ENCODE peak calls at places on chromosomes 13 and 19, in ten cellular contexts. One of them, this sample, is unnamed.

GRCh38 chr13:30305456-30305855 is 1.9 kb downstream of the KATNAL1 start:
- DNase-seq in breast epithelium: no peak
- DNase-seq in mammary epithelial cell: no peak
- DNase-seq in dorsolateral prefrontal cortex: no peak
- DNase-seq in natural killer cell: no peak
- DNase-seq in AG09319: no peak
- DNase-seq in foreskin fibroblast: no peak
- DNase-seq in cardiac fibroblast: no peak
- DNase-seq in CD4-positive, alpha-beta T cell: no peak
- DNase-seq in BJ: no peak
- DNase-seq in this sample: peak

GRCh38 chr13:72970956-72971355 is 87.8 kb upstream of the KLF5 start:
- DNase-seq in breast epithelium: no peak
- DNase-seq in mammary epithelial cell: peak
- DNase-seq in dorsolateral prefrontal cortex: no peak
- DNase-seq in natural killer cell: no peak
- DNase-seq in AG09319: no peak
- DNase-seq in foreskin fibroblast: peak
- DNase-seq in cardiac fibroblast: peak
- DNase-seq in CD4-positive, alpha-beta T cell: no peak
- DNase-seq in BJ: no peak
- DNase-seq in this sample: peak

GRCh38 chr13:24709186-24709913 is 29.1 kb downstream of the ATP12A start:
- DNase-seq in breast epithelium: no peak
- DNase-seq in mammary epithelial cell: no peak
- DNase-seq in dorsolateral prefrontal cortex: no peak
- DNase-seq in natural killer cell: peak
- DNase-seq in AG09319: no peak
- DNase-seq in foreskin fibroblast: no peak
- DNase-seq in cardiac fibroblast: no peak
- DNase-seq in CD4-positive, alpha-beta T cell: peak
- DNase-seq in BJ: no peak
- DNase-seq in this sample: no peak

GRCh38 chr19:18208098-18208951 is 4.5 kb upstream of the RAB3A start:
- DNase-seq in breast epithelium: no peak
- DNase-seq in mammary epithelial cell: no peak
- DNase-seq in dorsolateral prefrontal cortex: no peak
- DNase-seq in natural killer cell: peak
- DNase-seq in AG09319: peak
- DNase-seq in foreskin fibroblast: peak
- DNase-seq in cardiac fibroblast: peak
- DNase-seq in CD4-positive, alpha-beta T cell: peak
- DNase-seq in BJ: peak
- DNase-seq in this sample: peak

GRCh38 chr13:112775791-112776279 is 86.0 kb downstream of the ATP11A start:
- DNase-seq in breast epithelium: no peak
- DNase-seq in mammary epithelial cell: no peak
- DNase-seq in dorsolateral prefrontal cortex: peak
- DNase-seq in natural killer cell: no peak
- DNase-seq in AG09319: no peak
- DNase-seq in foreskin fibroblast: no peak
- DNase-seq in cardiac fibroblast: no peak
- DNase-seq in CD4-positive, alpha-beta T cell: no peak
- DNase-seq in BJ: no peak
- DNase-seq in this sample: no peak

GRCh38 chr13:33514362-33514761 is 228.8 kb upstream of the STARD13 start:
- DNase-seq in breast epithelium: no peak
- DNase-seq in mammary epithelial cell: no peak
- DNase-seq in dorsolateral prefrontal cortex: no peak
- DNase-seq in natural killer cell: no peak
- DNase-seq in AG09319: no peak
- DNase-seq in foreskin fibroblast: no peak
- DNase-seq in cardiac fibroblast: no peak
- DNase-seq in CD4-positive, alpha-beta T cell: no peak
- DNase-seq in BJ: no peak
- DNase-seq in this sample: no peak

GRCh38 chr13:72932250-72932649 is 126.6 kb upstream of the KLF5 start:
- DNase-seq in breast epithelium: no peak
- DNase-seq in mammary epithelial cell: no peak
- DNase-seq in dorsolateral prefrontal cortex: no peak
- DNase-seq in natural killer cell: no peak
- DNase-seq in AG09319: no peak
- DNase-seq in foreskin fibroblast: no peak
- DNase-seq in cardiac fibroblast: no peak
- DNase-seq in CD4-positive, alpha-beta T cell: no peak
- DNase-seq in BJ: no peak
- DNase-seq in this sample: no peak

GRCh38 chr19:1624458-1624857 is 19.2 kb upstream of the UQCR11 start:
- DNase-seq in breast epithelium: no peak
- DNase-seq in mammary epithelial cell: no peak
- DNase-seq in dorsolateral prefrontal cortex: peak
- DNase-seq in natural killer cell: peak
- DNase-seq in AG09319: no peak
- DNase-seq in foreskin fibroblast: peak
- DNase-seq in cardiac fibroblast: peak
- DNase-seq in CD4-positive, alpha-beta T cell: peak
- DNase-seq in BJ: no peak
- DNase-seq in this sample: no peak

GRCh38 chr19:23385404-23385803 is 9.9 kb downstream of the ZNF91 start:
- DNase-seq in breast epithelium: no peak
- DNase-seq in mammary epithelial cell: no peak
- DNase-seq in dorsolateral prefrontal cortex: no peak
- DNase-seq in natural killer cell: no peak
- DNase-seq in AG09319: no peak
- DNase-seq in foreskin fibroblast: no peak
- DNase-seq in cardiac fibroblast: no peak
- DNase-seq in CD4-positive, alpha-beta T cell: no peak
- DNase-seq in BJ: no peak
- DNase-seq in this sample: no peak

GRCh38 chr13:25961294-25961693 is 90.5 kb downstream of the SHISA2 start:
- DNase-seq in breast epithelium: no peak
- DNase-seq in mammary epithelial cell: no peak
- DNase-seq in dorsolateral prefrontal cortex: no peak
- DNase-seq in natural killer cell: no peak
- DNase-seq in AG09319: no peak
- DNase-seq in foreskin fibroblast: no peak
- DNase-seq in cardiac fibroblast: no peak
- DNase-seq in CD4-positive, alpha-beta T cell: no peak
- DNase-seq in BJ: no peak
- DNase-seq in this sample: no peak

GRCh38 chr13:26502826-26503225 is 54.7 kb upstream of the WASF3 start:
- DNase-seq in breast epithelium: no peak
- DNase-seq in mammary epithelial cell: peak
- DNase-seq in dorsolateral prefrontal cortex: no peak
- DNase-seq in natural killer cell: no peak
- DNase-seq in AG09319: no peak
- DNase-seq in foreskin fibroblast: peak
- DNase-seq in cardiac fibroblast: peak
- DNase-seq in CD4-positive, alpha-beta T cell: no peak
- DNase-seq in BJ: no peak
- DNase-seq in this sample: peak

GRCh38 chr13:25310891-25311290 is 9.5 kb downstream of the NUP58 start:
- DNase-seq in breast epithelium: no peak
- DNase-seq in mammary epithelial cell: no peak
- DNase-seq in dorsolateral prefrontal cortex: no peak
- DNase-seq in natural killer cell: no peak
- DNase-seq in AG09319: no peak
- DNase-seq in foreskin fibroblast: no peak
- DNase-seq in cardiac fibroblast: no peak
- DNase-seq in CD4-positive, alpha-beta T cell: no peak
- DNase-seq in BJ: no peak
- DNase-seq in this sample: no peak

GRCh38 chr19:50979758-50980157 is 4.0 kb downstream of the KLK7 start:
- DNase-seq in breast epithelium: no peak
- DNase-seq in mammary epithelial cell: no peak
- DNase-seq in dorsolateral prefrontal cortex: no peak
- DNase-seq in natural killer cell: no peak
- DNase-seq in AG09319: no peak
- DNase-seq in foreskin fibroblast: no peak
- DNase-seq in cardiac fibroblast: no peak
- DNase-seq in CD4-positive, alpha-beta T cell: no peak
- DNase-seq in BJ: no peak
- DNase-seq in this sample: no peak

DNA sequence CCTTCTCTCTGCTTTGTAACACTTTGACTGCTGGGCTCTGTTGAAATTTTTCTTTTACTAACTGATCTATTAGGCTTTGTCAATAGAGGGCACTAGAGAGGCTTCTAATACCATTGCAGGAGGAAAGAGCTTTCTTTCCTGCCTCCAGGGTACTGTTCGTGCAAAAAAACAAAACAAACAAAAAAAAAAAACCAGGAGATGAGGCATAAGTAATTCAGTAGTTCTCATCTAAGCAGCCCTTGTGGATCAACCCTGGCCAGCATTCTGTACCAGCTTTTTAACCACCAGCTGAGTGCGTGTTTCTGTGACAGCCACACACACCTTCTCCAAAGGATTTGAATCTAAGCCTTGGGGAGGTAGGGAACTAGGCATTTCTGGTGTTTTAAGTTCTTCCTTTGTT is 1707.6 kb upstream of the SLC10A2 start:
- DNase-seq in breast epithelium: no peak
- DNase-seq in mammary epithelial cell: peak
- DNase-seq in dorsolateral prefrontal cortex: no peak
- DNase-seq in natural killer cell: no peak
- DNase-seq in AG09319: no peak
- DNase-seq in foreskin fibroblast: peak
- DNase-seq in cardiac fibroblast: peak
- DNase-seq in CD4-positive, alpha-beta T cell: no peak
- DNase-seq in BJ: peak
- DNase-seq in this sample: peak
- TF ChIP-seq CTCF in breast epithelium: peak
- TF ChIP-seq CTCF in mammary epithelial cell: peak
- TF ChIP-seq CTCF in dorsolateral prefrontal cortex: peak
- TF ChIP-seq CTCF in natural killer cell: peak
- TF ChIP-seq CTCF in AG09319: peak
- TF ChIP-seq CTCF in foreskin fibroblast: peak
- TF ChIP-seq CTCF in cardiac fibroblast: peak
- TF ChIP-seq CTCF in CD4-positive, alpha-beta T cell: peak
- TF ChIP-seq CTCF in BJ: peak
- TF ChIP-seq CTCF in this sample: peak

GRCh38 chr19:49391581-49392399 is 3.7 kb downstream of the KASH5 start:
- DNase-seq in breast epithelium: peak
- DNase-seq in mammary epithelial cell: peak
- DNase-seq in dorsolateral prefrontal cortex: peak
- DNase-seq in natural killer cell: peak
- DNase-seq in AG09319: peak
- DNase-seq in foreskin fibroblast: peak
- DNase-seq in cardiac fibroblast: peak
- DNase-seq in CD4-positive, alpha-beta T cell: peak
- DNase-seq in BJ: no peak
- DNase-seq in this sample: peak
- TF ChIP-seq CTCF in breast epithelium: peak
- TF ChIP-seq CTCF in mammary epithelial cell: peak
- TF ChIP-seq CTCF in dorsolateral prefrontal cortex: peak
- TF ChIP-seq CTCF in natural killer cell: peak
- TF ChIP-seq CTCF in AG09319: peak
- TF ChIP-seq CTCF in foreskin fibroblast: peak
- TF ChIP-seq CTCF in cardiac fibroblast: peak
- TF ChIP-seq CTCF in CD4-positive, alpha-beta T cell: peak
- TF ChIP-seq CTCF in BJ: peak
- TF ChIP-seq CTCF in this sample: peak

GRCh38 chr13:40146586-40147240 is 491.3 kb downstream of the COG6 start:
- DNase-seq in breast epithelium: no peak
- DNase-seq in mammary epithelial cell: peak
- DNase-seq in dorsolateral prefrontal cortex: no peak
- DNase-seq in natural killer cell: no peak
- DNase-seq in AG09319: no peak
- DNase-seq in foreskin fibroblast: no peak
- DNase-seq in cardiac fibroblast: no peak
- DNase-seq in CD4-positive, alpha-beta T cell: peak
- DNase-seq in BJ: no peak
- DNase-seq in this sample: no peak

GRCh38 chr13:40145139-40145538 is 489.7 kb downstream of the COG6 start:
- DNase-seq in breast epithelium: no peak
- DNase-seq in mammary epithelial cell: no peak
- DNase-seq in dorsolateral prefrontal cortex: no peak
- DNase-seq in natural killer cell: no peak
- DNase-seq in AG09319: no peak
- DNase-seq in foreskin fibroblast: no peak
- DNase-seq in cardiac fibroblast: no peak
- DNase-seq in CD4-positive, alpha-beta T cell: no peak
- DNase-seq in BJ: no peak
- DNase-seq in this sample: no peak

GRCh38 chr13:40143559-40143958 is 488.1 kb downstream of the COG6 start:
- DNase-seq in breast epithelium: no peak
- DNase-seq in mammary epithelial cell: no peak
- DNase-seq in dorsolateral prefrontal cortex: no peak
- DNase-seq in natural killer cell: no peak
- DNase-seq in AG09319: no peak
- DNase-seq in foreskin fibroblast: no peak
- DNase-seq in cardiac fibroblast: no peak
- DNase-seq in CD4-positive, alpha-beta T cell: no peak
- DNase-seq in BJ: no peak
- DNase-seq in this sample: no peak

GRCh38 chr13:40148103-40148502 is 492.6 kb downstream of the COG6 start:
- DNase-seq in breast epithelium: no peak
- DNase-seq in mammary epithelial cell: no peak
- DNase-seq in dorsolateral prefrontal cortex: no peak
- DNase-seq in natural killer cell: no peak
- DNase-seq in AG09319: no peak
- DNase-seq in foreskin fibroblast: no peak
- DNase-seq in cardiac fibroblast: no peak
- DNase-seq in CD4-positive, alpha-beta T cell: no peak
- DNase-seq in BJ: no peak
- DNase-seq in this sample: no peak

GRCh38 chr13:40146063-40146462 is 490.6 kb downstream of the COG6 start:
- DNase-seq in breast epithelium: no peak
- DNase-seq in mammary epithelial cell: no peak
- DNase-seq in dorsolateral prefrontal cortex: no peak
- DNase-seq in natural killer cell: no peak
- DNase-seq in AG09319: no peak
- DNase-seq in foreskin fibroblast: no peak
- DNase-seq in cardiac fibroblast: no peak
- DNase-seq in CD4-positive, alpha-beta T cell: no peak
- DNase-seq in BJ: no peak
- DNase-seq in this sample: no peak
- TF ChIP-seq CTCF in breast epithelium: no peak
- TF ChIP-seq CTCF in mammary epithelial cell: no peak
- TF ChIP-seq CTCF in dorsolateral prefrontal cortex: no peak
- TF ChIP-seq CTCF in natural killer cell: no peak
- TF ChIP-seq CTCF in AG09319: no peak
- TF ChIP-seq CTCF in foreskin fibroblast: no peak
- TF ChIP-seq CTCF in cardiac fibroblast: no peak
- TF ChIP-seq CTCF in CD4-positive, alpha-beta T cell: no peak
- TF ChIP-seq CTCF in BJ: no peak
- TF ChIP-seq CTCF in this sample: no peak

DNA sequence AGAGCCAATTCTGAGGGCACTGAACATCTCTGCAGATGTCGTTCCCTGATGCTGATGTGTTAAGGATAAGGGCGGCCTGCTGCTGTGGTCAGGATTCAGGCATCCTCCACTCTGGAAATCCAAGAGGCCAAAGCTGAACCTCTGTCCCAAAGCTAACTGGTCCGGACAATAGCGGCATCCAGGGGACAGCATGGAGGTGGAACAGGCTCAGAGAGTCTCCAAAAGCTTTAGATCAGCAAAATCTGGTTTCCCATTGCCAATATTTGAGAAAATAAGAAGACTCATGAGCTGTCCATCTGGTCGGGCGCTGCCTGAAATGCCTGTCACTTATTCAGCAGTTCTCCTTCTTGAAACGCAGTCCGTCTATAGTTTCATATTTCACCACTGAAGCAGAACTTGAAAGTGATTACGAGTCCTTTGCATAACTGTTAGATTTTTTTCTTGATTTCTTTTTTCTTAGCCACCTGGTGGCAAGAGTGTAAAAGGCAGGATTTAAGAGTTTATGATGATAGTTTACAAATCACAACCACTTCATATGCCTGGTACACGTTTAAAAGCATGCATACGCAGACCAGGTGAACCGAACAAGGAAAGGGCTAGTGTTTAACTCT is 45.9 kb downstream of the GGACT start:
- DNase-seq in breast epithelium: no peak
- DNase-seq in mammary epithelial cell: peak
- DNase-seq in dorsolateral prefrontal cortex: no peak
- DNase-seq in natural killer cell: no peak
- DNase-seq in AG09319: peak
- DNase-seq in foreskin fibroblast: peak
- DNase-seq in cardiac fibroblast: peak
- DNase-seq in CD4-positive, alpha-beta T cell: no peak
- DNase-seq in BJ: peak
- DNase-seq in this sample: peak
- TF ChIP-seq CTCF in breast epithelium: peak
- TF ChIP-seq CTCF in mammary epithelial cell: peak
- TF ChIP-seq CTCF in dorsolateral prefrontal cortex: peak
- TF ChIP-seq CTCF in natural killer cell: peak
- TF ChIP-seq CTCF in AG09319: peak
- TF ChIP-seq CTCF in foreskin fibroblast: peak
- TF ChIP-seq CTCF in cardiac fibroblast: peak
- TF ChIP-seq CTCF in CD4-positive, alpha-beta T cell: peak
- TF ChIP-seq CTCF in BJ: peak
- TF ChIP-seq CTCF in this sample: peak

This sample was measured in HFFc6.